ENCODE peak calls at places on chromosome 10, in four cellular contexts. L is cardiac muscle cell, Y is transverse colon, H is HCT116. E is an unnamed sample.

GRCh38 chr10:117312430-117312829 is 62.8 kb downstream of the PDZD8 start:
- DNase-seq in L (no peak), Y (no peak), H (no peak), E (no peak)

GRCh38 chr10:126207313-126207771 is 180.9 kb downstream of the ADAM12 start:
- DNase-seq in L (no peak), Y (no peak), H (no peak), E (no peak)

GRCh38 chr10:116364808-116365207 is 40.6 kb downstream of the CCDC172 start:
- DNase-seq in L (no peak), Y (no peak), H (no peak), E (no peak)

GRCh38 chr10:126734957-126735356 is 64.5 kb upstream of the C10orf90 start:
- DNase-seq in L (peak), Y (no peak), H (no peak), E (no peak)

GRCh38 chr10:17685227-17685840 is 41.4 kb downstream of the STAM start:
- DNase-seq in L (no peak), Y (no peak), H (no peak), E (no peak)

GRCh38 chr10:23343591-23344225 is 889 bp downstream of the C10orf67 start:
- DNase-seq in L (peak), Y (peak), H (no peak), E (no peak)

GRCh38 chr10:88759366-88760101 is at the start of gene LIPN:
- DNase-seq in L (no peak), Y (no peak), H (no peak), E (no peak)

GRCh38 chr10:121302541-121303180 is 295.6 kb downstream of the FGFR2 start:
- DNase-seq in L (no peak), Y (no peak), H (no peak), E (no peak)

GRCh38 chr10:33208166-33208565 is 126.3 kb downstream of the NRP1 start:
- DNase-seq in L (no peak), Y (no peak), H (no peak), E (no peak)

GRCh38 chr10:69057261-69057950 is 30.5 kb upstream of the SRGN start:
- DNase-seq in L (no peak), Y (peak), H (no peak), E (no peak)

GRCh38 chr10:78116451-78116850 is 82.8 kb downstream of the RPS24 start:
- DNase-seq in L (no peak), Y (no peak), H (no peak), E (no peak)

GRCh38 chr10:122558452-122558851 is 2.1 kb upstream of the DMBT1 start:
- DNase-seq in L (no peak), Y (no peak), H (no peak), E (no peak)

GRCh38 chr10:50279489-50279888 is 28.2 kb upstream of the ASAH2 start:
- DNase-seq in L (no peak), Y (no peak), H (no peak), E (no peak)

GRCh38 chr10:101782811-101783735 is at the start of gene NPM3:
- DNase-seq in L (peak), Y (peak), H (peak), E (peak)

GRCh38 chr10:115827650-115828049 is 445.4 kb downstream of the GFRA1 start:
- DNase-seq in L (peak), Y (no peak), H (no peak), E (no peak)

GRCh38 chr10:103966671-103967432 is at the start of gene SLK:
- DNase-seq in L (peak), Y (peak), H (peak), E (peak)

GRCh38 chr10:7233259-7233991 is 177.4 kb downstream of the SFMBT2 start:
- DNase-seq in L (no peak), Y (no peak), H (no peak), E (no peak)

GRCh38 chr10:132428486-132428885 is 31.5 kb downstream of the PWWP2B start:
- DNase-seq in L (no peak), Y (no peak), H (no peak), E (no peak)

GRCh38 chr10:78581133-78581694 is 487.6 kb upstream of the ZMIZ1 start:
- DNase-seq in L (no peak), Y (no peak), H (no peak), E (no peak)

GRCh38 chr10:100642295-100642994 is 102.9 kb upstream of the PAX2 start:
- DNase-seq in L (no peak), Y (no peak), H (no peak), E (no peak)

GRCh38 chr10:100634034-100634433 is 98.3 kb downstream of the HIF1AN start:
- DNase-seq in L (no peak), Y (no peak), H (no peak), E (no peak)

GRCh38 chr10:100632027-100632426 is 96.3 kb downstream of the HIF1AN start:
- DNase-seq in L (no peak), Y (no peak), H (no peak), E (no peak)

GRCh38 chr10:100636848-100637553 is 101.3 kb downstream of the HIF1AN start:
- DNase-seq in L (no peak), Y (no peak), H (no peak), E (peak)

DNA sequence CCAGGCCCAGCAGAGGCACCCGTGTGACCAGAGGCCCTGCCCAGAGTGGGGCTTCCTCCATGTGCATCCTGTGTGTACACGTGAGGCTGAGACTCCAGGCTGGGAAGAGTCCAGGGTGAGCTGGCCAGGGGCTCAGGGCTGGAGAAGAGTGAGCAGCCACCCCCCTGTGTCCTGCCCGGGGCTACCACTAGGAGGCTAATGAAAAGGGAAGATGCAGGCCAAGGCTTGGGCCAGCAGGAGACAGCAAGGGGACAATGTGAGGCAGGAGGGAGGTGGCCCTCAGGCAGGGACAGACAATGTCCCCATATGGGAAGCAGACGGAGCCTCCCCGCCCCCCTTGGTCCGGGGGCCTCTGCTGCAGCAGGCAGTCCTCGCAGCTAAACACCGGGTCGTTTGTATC is 102.0 kb downstream of the HIF1AN start:
- DNase-seq in L (peak), Y (no peak), H (peak), E (no peak)
- TF ChIP-seq CTCF in L (peak), Y (no peak), H (peak), E (no peak)

GRCh38 chr10:61730671-61731070 is 67.9 kb downstream of the CABCOCO1 start:
- DNase-seq in L (no peak), Y (no peak), H (no peak), E (no peak)

GRCh38 chr10:61732635-61733278 is 70.0 kb downstream of the CABCOCO1 start:
- DNase-seq in L (no peak), Y (no peak), H (no peak), E (no peak)

GRCh38 chr10:61735879-61736278 is 73.2 kb downstream of the CABCOCO1 start:
- DNase-seq in L (no peak), Y (no peak), H (no peak), E (no peak)

GRCh38 chr10:61731638-61732037 is 68.9 kb downstream of the CABCOCO1 start:
- DNase-seq in L (no peak), Y (no peak), H (no peak), E (no peak)

GRCh38 chr10:61733358-61733940 is 70.7 kb downstream of the CABCOCO1 start:
- DNase-seq in L (peak), Y (no peak), H (peak), E (no peak)
- TF ChIP-seq CTCF in L (peak), Y (peak), H (peak), E (peak)

GRCh38 chr10:43263551-43264323 is 3.1 kb downstream of the RASGEF1A start:
- DNase-seq in L (no peak), Y (peak), H (no peak), E (no peak)
- TF ChIP-seq CTCF in L (peak), Y (no peak), H (peak), E (no peak)

DNA sequence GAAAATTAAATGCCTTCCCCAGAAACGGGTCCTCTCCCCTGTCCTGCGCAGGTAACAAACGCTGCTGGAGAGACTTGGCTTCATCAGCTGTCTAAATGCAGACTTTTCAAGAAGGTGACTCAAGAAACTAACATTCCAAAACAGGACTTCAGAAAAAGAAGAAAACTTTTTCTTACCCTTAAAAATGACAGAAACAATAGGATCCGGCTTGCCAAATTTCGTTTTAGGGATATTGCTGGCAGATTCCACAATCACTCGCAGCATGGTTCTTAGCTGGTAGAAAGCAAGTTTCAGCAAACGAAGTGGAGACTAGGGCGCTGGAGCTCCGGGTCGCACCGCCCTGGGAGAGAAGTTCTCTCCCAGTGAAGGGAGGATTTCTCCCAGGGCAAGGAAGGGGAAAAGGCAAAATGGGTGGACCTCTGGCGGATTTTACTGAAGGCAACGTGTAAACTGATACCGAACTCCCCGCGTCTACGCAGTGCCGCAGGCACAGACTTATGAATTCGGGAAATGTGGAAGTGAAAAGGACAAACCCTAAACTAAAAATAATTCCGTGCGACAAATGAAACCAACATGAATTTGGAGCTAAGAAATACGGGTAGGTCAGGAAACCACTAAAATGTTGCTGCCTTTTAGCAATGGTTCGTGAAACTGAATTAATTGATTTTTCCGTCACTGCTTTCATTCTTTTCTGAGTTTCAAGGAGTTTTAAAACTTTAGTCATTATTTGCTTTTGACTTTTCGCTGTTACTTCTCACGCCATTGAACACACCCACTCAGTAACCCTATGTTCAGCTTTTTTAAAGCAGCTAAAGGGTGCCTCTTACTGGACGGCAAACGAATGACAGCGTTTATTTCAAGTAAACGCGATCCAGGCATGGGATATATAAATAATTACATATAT is at the start of gene MYOF:
- DNase-seq in L (peak), Y (peak), H (peak), E (peak)
- TF ChIP-seq CTCF in L (peak), Y (peak), H (peak), E (peak)

GRCh38 chr10:5888843-5889623 is 660 bp downstream of the ANKRD16 start:
- DNase-seq in L (peak), Y (peak), H (no peak), E (no peak)
- TF ChIP-seq CTCF in L (no peak), Y (no peak), H (no peak), E (no peak)

GRCh38 chr10:74103560-74104248 is 46.9 kb downstream of the AP3M1 start:
- DNase-seq in L (peak), Y (no peak), H (peak), E (no peak)
- TF ChIP-seq CTCF in L (peak), Y (no peak), H (peak), E (peak)

GRCh38 chr10:71268247-71268691 is 50.8 kb upstream of the SLC29A3 start:
- DNase-seq in L (peak), Y (no peak), H (no peak), E (no peak)
- TF ChIP-seq CTCF in L (peak), Y (peak), H (peak), E (peak)

DNA sequence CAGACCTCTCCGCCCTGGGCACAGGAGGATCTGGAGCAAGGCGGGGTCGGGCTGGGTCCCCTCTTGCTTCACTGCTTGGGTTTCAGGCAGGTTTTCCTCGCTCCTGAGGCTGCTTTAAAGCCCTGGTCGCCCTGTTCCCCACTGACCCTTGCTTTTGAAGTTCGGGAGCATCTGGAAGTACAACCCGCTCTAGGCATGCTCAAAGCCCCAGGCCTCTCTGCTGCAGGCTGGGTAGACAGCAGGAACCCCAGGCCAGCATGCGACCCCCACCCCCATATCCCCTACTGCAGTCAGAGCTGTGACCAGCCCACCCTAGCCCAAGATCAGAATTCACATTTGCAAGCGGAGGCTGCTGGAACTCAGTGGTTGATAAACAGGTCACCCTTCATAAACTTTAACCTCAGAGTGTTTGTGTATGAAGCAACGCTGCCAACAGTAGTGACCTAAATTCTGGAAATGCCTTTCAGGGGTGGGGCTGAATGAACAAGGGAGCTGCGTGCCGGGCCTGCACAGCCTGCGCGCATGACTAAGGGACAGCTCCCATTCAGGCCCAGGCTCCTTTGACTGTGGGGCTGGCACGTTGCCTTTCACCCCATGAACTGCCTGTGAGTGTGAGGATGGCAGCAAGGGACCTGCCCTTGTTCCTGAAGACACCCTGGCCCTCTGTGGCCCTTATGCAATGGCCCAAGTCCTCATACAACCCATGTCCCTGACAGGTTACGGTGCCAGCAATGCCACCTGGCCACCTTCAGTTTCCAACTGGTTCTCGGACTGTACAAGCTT is 52.5 kb downstream of the PROSER2 start:
- DNase-seq in L (peak), Y (peak), H (peak), E (no peak)
- TF ChIP-seq CTCF in L (no peak), Y (no peak), H (no peak), E (no peak)